ENCODE peak calls at places on chromosomes 13 and 19, in six cellular contexts. C is HCT116, L is PC-9, O is PC-3, R is K562, I is MM.1S. D is an unnamed sample.

GRCh38 chr13:57627663-57628062 is 3.9 kb upstream of the PCDH17 start:
- DNase-seq in C (no peak), R (peak; percentile 27), L (no peak), O (peak; percentile 41), I (peak; percentile 21), D (peak; percentile 65)

GRCh38 chr13:100753391-100753790 is 78.8 kb upstream of the TMTC4 start:
- DNase-seq in R (no peak), O (no peak), I (peak; percentile 54), C (no peak), L (no peak), D (no peak)

GRCh38 chr13:114140131-114140908 is 7.9 kb upstream of the RASA3 start:
- DNase-seq in R (no peak), I (no peak), L (no peak), O (no peak), C (no peak), D (no peak)

GRCh38 chr13:24217601-24218281 is 57.2 kb downstream of the SPATA13 start:
- DNase-seq in C (no peak), I (peak; percentile 40), R (no peak), L (peak; percentile 56), O (peak; percentile 59), D (no peak)

GRCh38 chr19:676343-677105 is at the start of gene FSTL3:
- DNase-seq in I (no peak), R (peak; percentile 58), L (peak; percentile 41), C (no peak), O (peak; percentile 15), D (peak; percentile 92)

GRCh38 chr19:12721656-12722565 is 1.8 kb downstream of the TNPO2 start:
- DNase-seq in R (peak; percentile 89), L (peak; percentile 42), I (peak; percentile 32), C (no peak), O (peak; percentile 51), D (peak; percentile 98)

GRCh38 chr13:85462792-85463425 is 336.3 kb downstream of the SLITRK6 start:
- DNase-seq in O (no peak), C (no peak), I (no peak), L (no peak), R (no peak), D (no peak)

GRCh38 chr19:21439372-21439771 is 42.4 kb downstream of the ZNF493 start:
- DNase-seq in C (no peak), O (peak; percentile 22), L (peak; percentile 21), R (no peak), I (no peak), D (peak; percentile 39)

GRCh38 chr19:13974073-13974472 is 21.8 kb downstream of the DCAF15 start:
- DNase-seq in L (no peak), O (peak; percentile 27), R (peak; percentile 82), C (peak; percentile 65), I (no peak), D (no peak)

GRCh38 chr13:27631156-27631555 is 9.5 kb downstream of the POLR1D start:
- DNase-seq in R (no peak), C (no peak), O (no peak), L (no peak), I (no peak), D (no peak)

GRCh38 chr19:47723573-47723923 is 10.3 kb downstream of the EHD2 start:
- DNase-seq in L (peak; percentile 58), I (no peak), R (no peak), O (peak; percentile 64), C (no peak), D (no peak)

GRCh38 chr19:6723108-6723618 is 2.7 kb upstream of the C3 start:
- DNase-seq in I (no peak), C (no peak), L (peak; percentile 65), O (peak; percentile 50), R (no peak), D (peak; percentile 68)

GRCh38 chr19:9597027-9597426 is 12.7 kb upstream of the ZNF121 start:
- DNase-seq in O (peak; percentile 99), L (peak; percentile 20), C (peak; percentile 86), I (no peak), R (no peak), D (peak; percentile 84)

GRCh38 chr19:54448037-54448773 is 794 bp upstream of the LENG8 start:
- DNase-seq in R (peak; percentile 66), L (peak; percentile 40), O (peak; percentile 54), C (no peak), I (peak; percentile 24), D (peak; percentile 95)

GRCh38 chr19:532578-533484 is 1.3 kb downstream of the CDC34 start:
- DNase-seq in I (peak; percentile 64), O (peak; percentile 53), R (peak; percentile 50), L (peak; percentile 47), C (peak; percentile 51), D (peak; percentile 99)

DNA sequence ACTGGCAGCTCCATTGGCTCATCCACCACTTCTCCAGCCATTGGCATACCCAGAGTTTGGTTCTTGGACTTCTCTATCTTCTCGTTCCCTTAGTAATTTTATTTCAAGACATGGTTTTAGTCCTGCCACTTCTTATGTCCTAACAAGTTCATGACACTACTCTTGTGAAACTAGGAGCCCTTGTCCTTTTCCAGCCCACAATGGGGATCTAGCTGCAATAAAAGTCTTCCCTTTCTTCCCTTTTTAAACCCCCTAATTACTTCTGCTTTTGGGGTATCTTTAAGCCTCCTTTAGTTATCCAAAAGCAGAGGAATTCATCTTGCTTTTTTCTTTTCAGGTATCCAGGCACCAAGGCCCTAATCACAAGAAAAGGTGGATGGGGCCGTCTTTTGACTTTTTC is 2.9 kb upstream of the RCBTB2 start:
- DNase-seq in L (no peak), I (no peak), R (no peak), O (no peak), C (no peak), D (no peak)
- H2AFZ ChIP-seq in L (no peak overlapping the region), I (no peak overlapping the region), R (no peak overlapping the region), O (no peak overlapping the region), C (no peak overlapping the region), D (no peak overlapping the region)

DNA sequence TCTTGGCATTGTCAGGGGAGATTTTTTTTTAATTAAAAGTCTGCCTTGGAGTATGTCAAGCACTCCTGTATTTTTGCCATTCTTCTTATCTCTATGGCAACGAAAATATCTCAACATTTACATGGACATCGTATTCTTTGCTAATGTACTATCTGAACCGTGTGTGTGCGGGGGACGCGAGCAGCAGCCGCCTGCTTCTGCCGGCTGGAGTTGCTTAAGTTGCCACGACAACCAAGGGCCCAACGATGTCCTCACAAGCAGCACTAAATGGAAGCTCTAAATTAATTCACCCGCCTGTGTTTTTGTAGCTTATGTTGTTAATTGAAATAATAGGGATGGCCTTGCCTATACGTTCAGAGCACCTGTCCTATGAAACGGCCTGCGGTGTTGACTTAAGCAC is 309.5 kb downstream of the TEX29 start:
- DNase-seq in L (no peak), R (no peak), C (no peak), O (no peak), I (no peak), D (no peak)
- H2AFZ ChIP-seq in L (no peak overlapping the region), R (no peak overlapping the region), C (no peak overlapping the region), O (no peak overlapping the region), I (no peak overlapping the region), D (no peak overlapping the region)

GRCh38 chr19:38649305-38650179 is 2.1 kb downstream of the ACTN4 start:
- DNase-seq in O (peak; percentile 80), C (no peak), I (no peak), R (no peak), L (peak; percentile 90), D (peak; percentile 85)
- H2AFZ ChIP-seq in O (no peak overlapping the region), C (no peak overlapping the region), I (no peak overlapping the region), R (no peak overlapping the region), L (no peak overlapping the region), D (no peak overlapping the region)

DNA sequence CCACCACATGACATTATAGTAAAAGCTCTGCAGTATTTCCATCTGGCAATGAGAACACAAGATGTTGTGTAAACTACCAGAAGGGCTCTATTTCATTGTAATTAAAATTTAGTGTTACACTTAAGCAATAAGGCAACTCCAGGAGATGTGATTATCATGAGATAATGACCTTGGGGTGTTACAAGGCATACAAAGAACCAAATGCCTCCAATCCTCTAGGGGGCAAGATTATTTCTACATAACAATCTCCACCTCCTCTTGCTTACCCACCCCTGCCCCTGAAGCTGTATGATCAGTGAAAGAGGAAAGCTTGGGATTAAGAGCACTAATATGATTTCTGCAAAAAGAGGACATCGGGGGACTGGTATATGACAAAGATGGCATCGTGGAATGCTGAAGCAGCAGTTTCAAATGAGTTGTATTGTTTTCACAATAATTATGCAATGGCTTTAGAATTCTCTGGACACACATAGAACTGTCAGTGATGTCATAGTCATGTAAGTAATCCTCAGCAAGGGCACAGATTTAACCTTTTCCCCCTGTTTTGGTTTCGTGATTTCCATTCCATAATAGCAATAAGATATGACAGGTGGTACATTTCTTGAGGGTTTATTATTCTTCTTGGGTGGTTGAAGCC is 295.3 kb downstream of the MZT1 start:
- DNase-seq in C (no peak), R (no peak), L (no peak), O (no peak), I (no peak), D (no peak)
- H2AFZ ChIP-seq in C (no peak overlapping the region), R (no peak overlapping the region), L (no peak overlapping the region), O (no peak overlapping the region), I (no peak overlapping the region), D (no peak overlapping the region)